ENCODE peak calls at places on chromosomes 7 and 10, in five cellular contexts. O is AG04450, R is A673, Z is lower lobe of right lung, E is BJ. J is an unnamed sample.

GRCh38 chr7:84393776-84394175 is 199.2 kb upstream of the SEMA3A start:
- DNase-seq in O (no peak), E (no peak), Z (no peak), R (no peak), J (peak)

GRCh38 chr10:103227416-103227815 is 18.3 kb upstream of the RPEL1 start:
- DNase-seq in R (no peak), E (no peak), O (no peak), Z (no peak), J (no peak)

GRCh38 chr7:90629306-90629918 is 33.3 kb downstream of the CDK14 start:
- DNase-seq in Z (no peak), R (peak), E (no peak), O (peak), J (peak)

GRCh38 chr7:155032978-155033377 is 30.1 kb upstream of the PAXIP1 start:
- DNase-seq in E (no peak), Z (no peak), O (no peak), R (no peak), J (no peak)

GRCh38 chr10:70162892-70163201 is 7.5 kb downstream of the SAR1A start:
- DNase-seq in O (no peak), R (no peak), Z (no peak), E (no peak), J (no peak)

GRCh38 chr7:132575987-132576722 is at the start of gene PLXNA4:
- DNase-seq in Z (no peak), E (no peak), O (no peak), R (peak), J (peak)

GRCh38 chr10:129400426-129400825 is 66.6 kb upstream of the MGMT start:
- DNase-seq in Z (no peak), E (no peak), O (no peak), R (no peak), J (no peak)

GRCh38 chr7:71132521-71133231 is 732 bp downstream of the GALNT17 start:
- DNase-seq in R (no peak), Z (no peak), O (no peak), E (no peak), J (no peak)

GRCh38 chr10:21099291-21099800 is 202.2 kb upstream of the NEBL start:
- DNase-seq in R (no peak), E (no peak), Z (no peak), O (no peak), J (no peak)

GRCh38 chr7:82247814-82248433 is 195.7 kb downstream of the CACNA2D1 start:
- DNase-seq in E (no peak), R (peak), O (no peak), Z (no peak), J (peak)

GRCh38 chr10:17200885-17201164 is 647 bp downstream of the TRDMT1 start:
- DNase-seq in R (peak), O (no peak), E (no peak), Z (no peak), J (peak)

GRCh38 chr10:17201165-17202013 is at the start of gene TRDMT1:
- DNase-seq in Z (peak), R (peak), E (no peak), O (no peak), J (peak)

GRCh38 chr10:17202506-17202905 is 1.0 kb upstream of the TRDMT1 start:
- DNase-seq in Z (no peak), R (no peak), O (no peak), E (no peak), J (no peak)

GRCh38 chr10:17199351-17199804 is 2.1 kb downstream of the TRDMT1 start:
- DNase-seq in R (peak), E (no peak), O (no peak), Z (no peak), J (peak)

DNA sequence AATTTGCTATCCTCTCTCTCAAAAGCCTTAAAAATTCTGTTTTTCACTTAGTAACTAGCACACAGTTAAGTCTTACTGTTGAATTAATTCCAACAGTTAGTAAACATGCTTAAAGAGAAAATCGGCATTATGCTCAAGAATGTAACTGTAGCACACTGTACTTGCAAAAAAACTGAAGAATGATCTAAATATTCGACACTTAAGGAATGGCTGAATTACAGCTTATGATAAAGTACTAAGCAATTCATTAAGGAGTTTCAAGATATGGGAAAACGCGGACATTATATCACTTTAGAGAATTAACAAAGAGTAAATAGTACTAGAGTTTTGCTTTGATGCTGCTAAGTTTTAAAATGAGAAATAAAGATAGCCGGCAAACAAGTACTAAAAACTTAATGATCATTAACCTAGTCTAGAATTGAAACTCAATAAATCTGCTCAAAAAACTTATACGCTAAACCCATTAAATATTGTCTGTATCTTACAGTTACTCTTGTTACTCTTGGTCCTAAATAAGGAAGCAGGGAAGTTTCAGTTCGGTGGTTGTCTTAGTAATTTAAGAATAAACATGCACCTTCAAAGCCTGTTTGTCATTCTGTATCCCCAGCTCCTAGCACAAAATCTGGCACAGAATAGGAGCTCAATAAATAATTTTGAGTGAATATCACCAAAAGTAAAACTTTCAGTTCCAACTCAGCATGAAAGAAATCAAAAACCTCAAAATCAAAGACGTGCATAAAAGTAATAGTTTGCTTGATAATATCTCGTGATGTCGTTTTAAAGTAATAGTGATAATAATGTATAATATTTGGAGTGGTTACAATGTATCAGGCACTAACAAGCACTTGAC is 1.2 kb downstream of the TRDMT1 start:
- DNase-seq in E (no peak), O (no peak), R (no peak), Z (no peak), J (peak)
- H3K4me3 ChIP-seq in E (peak), O (peak), R (peak), Z (peak), J (peak)

DNA sequence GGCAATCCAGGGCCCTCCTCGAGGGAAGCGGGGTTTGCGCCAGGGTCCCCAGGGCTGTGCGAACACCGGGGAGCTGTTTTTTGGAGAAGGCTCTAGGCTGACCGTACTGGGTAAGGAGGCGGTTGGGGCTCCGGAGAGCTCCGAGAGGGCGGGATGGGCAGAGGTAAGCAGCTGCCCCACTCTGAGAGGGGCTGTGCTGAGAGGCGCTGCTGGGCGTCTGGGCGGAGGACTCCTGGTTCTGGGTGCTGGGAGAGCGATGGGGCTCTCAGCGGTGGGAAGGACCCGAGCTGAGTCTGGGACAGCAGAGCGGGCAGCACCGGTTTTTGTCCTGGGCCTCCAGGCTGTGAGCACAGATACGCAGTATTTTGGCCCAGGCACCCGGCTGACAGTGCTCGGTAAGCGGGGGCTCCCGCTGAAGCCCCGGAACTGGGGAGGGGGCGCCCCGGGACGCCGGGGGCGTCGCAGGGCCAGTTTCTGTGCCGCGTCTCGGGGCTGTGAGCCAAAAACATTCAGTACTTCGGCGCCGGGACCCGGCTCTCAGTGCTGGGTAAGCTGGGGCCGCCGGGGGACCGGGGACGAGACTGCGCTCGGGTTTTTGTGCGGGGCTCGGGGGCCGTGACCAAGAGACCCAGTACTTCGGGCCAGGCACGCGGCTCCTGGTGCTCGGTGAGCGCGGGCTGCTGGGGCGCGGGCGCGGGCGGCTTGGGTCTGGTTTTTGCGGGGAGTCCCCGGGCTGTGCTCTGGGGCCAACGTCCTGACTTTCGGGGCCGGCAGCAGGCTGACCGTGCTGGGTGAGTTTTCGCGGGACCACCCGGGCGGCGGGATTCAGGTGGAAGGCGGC is 26.0 kb downstream of the PRSS2 start:
- DNase-seq in E (no peak), R (no peak), Z (no peak), O (no peak), J (no peak)
- H3K4me3 ChIP-seq in E (peak), R (no peak), Z (peak), O (no peak), J (peak)

GRCh38 chr10:31121797-31122586 is 90.3 kb upstream of the ZNF438 start:
- DNase-seq in E (no peak), O (no peak), Z (no peak), R (no peak), J (no peak)
- H3K4me3 ChIP-seq in E (no peak), O (no peak), Z (no peak), R (no peak), J (no peak)

GRCh38 chr7:2715341-2716231 is 27.6 kb downstream of the AMZ1 start:
- DNase-seq in R (no peak), O (no peak), Z (no peak), E (no peak), J (no peak)
- H3K4me3 ChIP-seq in R (no peak), O (no peak), Z (no peak), E (no peak), J (no peak)